ENCODE peak calls at places on chromosomes 1 and 21, in eight cellular contexts. V is adrenal gland, J is GM12865, K is endodermal cell, N is GM12878, O is thyroid gland, P is neural crest cell, W is lower lobe of right lung. I is an unnamed sample.

GRCh38 chr1:8889103-8889846 is 10.8 kb upstream of the ENO1 start:
- DNase-seq in N (no peak), J (no peak), P (no peak), W (peak), V (peak), K (no peak), O (no peak), I (no peak)

GRCh38 chr1:153422450-153423068 is 6.2 kb downstream of the S100A7A start:
- DNase-seq in W (peak), N (no peak), P (peak), V (peak), K (peak), O (peak), J (peak), I (peak)

GRCh38 chr21:37944492-37944891 is 28.2 kb upstream of the KCNJ6 start:
- DNase-seq in K (no peak), O (no peak), W (no peak), N (no peak), V (no peak), P (no peak), J (no peak), I (no peak)

GRCh38 chr1:212667223-212668139 is 32.2 kb downstream of the BATF3 start:
- DNase-seq in N (no peak), J (peak), K (peak), P (no peak), O (no peak), W (no peak), V (peak), I (peak)

GRCh38 chr1:243482237-243483022 is 226.6 kb downstream of the SDCCAG8 start:
- DNase-seq in O (no peak), N (no peak), J (no peak), P (no peak), V (no peak), W (no peak), K (peak), I (no peak)

GRCh38 chr1:3892748-3893147 is 7.3 kb downstream of the C1orf174 start:
- DNase-seq in N (no peak), W (peak), K (no peak), J (no peak), P (no peak), V (no peak), O (peak), I (no peak)

GRCh38 chr1:35229587-35230360 is 36.8 kb upstream of the SFPQ start:
- DNase-seq in P (no peak), O (no peak), W (no peak), N (no peak), K (no peak), V (no peak), J (peak), I (no peak)

GRCh38 chr1:74835046-74835445 is 102.1 kb downstream of the TYW3 start:
- DNase-seq in J (no peak), W (no peak), V (no peak), K (no peak), O (no peak), P (no peak), N (no peak), I (no peak)

GRCh38 chr1:120178799-120179419 is 2.6 kb upstream of the SEC22B start:
- DNase-seq in W (no peak), K (peak), P (no peak), V (no peak), O (no peak), J (no peak), N (no peak), I (no peak)

GRCh38 chr1:238562376-238562775 is 671.7 kb upstream of the ZP4 start:
- DNase-seq in K (no peak), N (no peak), P (no peak), J (no peak), W (no peak), O (no peak), V (no peak), I (no peak)

GRCh38 chr1:100584761-100585745 is 47.1 kb downstream of the GPR88 start:
- DNase-seq in N (no peak), K (no peak), P (no peak), V (peak), J (no peak), O (no peak), W (no peak), I (no peak)

GRCh38 chr1:152461544-152461943 is 47.5 kb upstream of the CRNN start:
- DNase-seq in V (peak), P (no peak), K (peak), O (peak), J (peak), W (no peak), N (no peak), I (peak)

GRCh38 chr1:116916533-116917460 is 7.1 kb downstream of the PTGFRN start:
- DNase-seq in N (no peak), K (no peak), O (no peak), P (no peak), W (no peak), V (peak), J (no peak), I (no peak)

GRCh38 chr1:36622741-36623648 is 140.3 kb upstream of the CSF3R start:
- DNase-seq in W (no peak), P (no peak), K (no peak), O (no peak), V (no peak), N (no peak), J (no peak), I (no peak)

GRCh38 chr1:205484985-205485967 is 19.2 kb upstream of the CDK18 start:
- DNase-seq in W (peak), J (peak), V (peak), N (no peak), O (peak), P (peak), K (peak), I (peak)

GRCh38 chr1:213702703-213703102 is 285.1 kb upstream of the PROX1 start:
- DNase-seq in V (no peak), N (no peak), P (no peak), J (no peak), K (no peak), O (no peak), W (no peak), I (no peak)

GRCh38 chr1:158146739-158147138 is 34.0 kb upstream of the CD1D start:
- DNase-seq in N (no peak), P (no peak), J (no peak), K (no peak), W (no peak), O (no peak), V (no peak), I (no peak)

GRCh38 chr1:117609471-117609911 is 3.6 kb downstream of the TENT5C start:
- DNase-seq in W (no peak), N (no peak), J (no peak), P (no peak), K (peak), O (peak), V (no peak), I (no peak)

GRCh38 chr1:115436596-115436995 is 98.5 kb upstream of the NGF start:
- DNase-seq in N (no peak), O (no peak), V (no peak), K (no peak), J (no peak), W (no peak), P (no peak), I (no peak)

GRCh38 chr1:156103521-156103947 is 11.0 kb upstream of the LMNA start:
- DNase-seq in O (no peak), V (no peak), K (peak), J (no peak), N (no peak), W (no peak), P (no peak), I (no peak)

GRCh38 chr1:186498695-186499389 is 37.9 kb upstream of the PDC start:
- DNase-seq in P (no peak), O (no peak), J (no peak), W (no peak), N (no peak), V (no peak), K (no peak), I (no peak)

GRCh38 chr1:46180082-46180616 is 3.9 kb upstream of the P3R3URF start:
- DNase-seq in K (peak), N (no peak), P (no peak), W (peak), V (no peak), O (peak), J (peak), I (no peak)

GRCh38 chr1:94920061-94920460 is 6.8 kb downstream of the CNN3 start:
- DNase-seq in W (no peak), J (no peak), N (no peak), K (no peak), V (no peak), O (no peak), P (no peak), I (no peak)

GRCh38 chr1:105608713-105609112 is 1447.8 kb upstream of the PRMT6 start:
- DNase-seq in P (no peak), J (no peak), W (no peak), K (no peak), O (no peak), N (no peak), V (no peak), I (no peak)

GRCh38 chr1:110082477-110082876 is 12.0 kb upstream of the ALX3 start:
- DNase-seq in P (no peak), O (no peak), N (no peak), W (no peak), V (no peak), K (no peak), J (no peak), I (no peak)

GRCh38 chr1:22753396-22754083 is 42.9 kb downstream of the EPHB2 start:
- DNase-seq in O (no peak), P (no peak), K (no peak), J (no peak), N (no peak), W (no peak), V (no peak), I (no peak)

GRCh38 chr1:183089025-183089639 is 65.9 kb downstream of the LAMC1 start:
- DNase-seq in J (no peak), O (no peak), W (no peak), V (no peak), N (no peak), P (no peak), K (no peak), I (no peak)

GRCh38 chr1:179953974-179954493 is 576 bp upstream of the CEP350 start:
- DNase-seq in N (no peak), P (no peak), J (peak), O (no peak), K (no peak), V (peak), W (no peak), I (peak)

GRCh38 chr1:63779872-63780271 is 6.1 kb downstream of the ROR1 start:
- DNase-seq in V (no peak), K (no peak), O (no peak), N (no peak), W (no peak), J (no peak), P (no peak), I (no peak)

GRCh38 chr1:107990606-107991005 is 25.6 kb upstream of the VAV3 start:
- DNase-seq in V (no peak), N (no peak), P (no peak), O (no peak), W (no peak), J (no peak), K (no peak), I (no peak)

GRCh38 chr1:100631015-100631521 is 88.5 kb upstream of the VCAM1 start:
- DNase-seq in O (no peak), P (no peak), V (no peak), W (no peak), K (no peak), N (no peak), J (no peak), I (no peak)

DNA sequence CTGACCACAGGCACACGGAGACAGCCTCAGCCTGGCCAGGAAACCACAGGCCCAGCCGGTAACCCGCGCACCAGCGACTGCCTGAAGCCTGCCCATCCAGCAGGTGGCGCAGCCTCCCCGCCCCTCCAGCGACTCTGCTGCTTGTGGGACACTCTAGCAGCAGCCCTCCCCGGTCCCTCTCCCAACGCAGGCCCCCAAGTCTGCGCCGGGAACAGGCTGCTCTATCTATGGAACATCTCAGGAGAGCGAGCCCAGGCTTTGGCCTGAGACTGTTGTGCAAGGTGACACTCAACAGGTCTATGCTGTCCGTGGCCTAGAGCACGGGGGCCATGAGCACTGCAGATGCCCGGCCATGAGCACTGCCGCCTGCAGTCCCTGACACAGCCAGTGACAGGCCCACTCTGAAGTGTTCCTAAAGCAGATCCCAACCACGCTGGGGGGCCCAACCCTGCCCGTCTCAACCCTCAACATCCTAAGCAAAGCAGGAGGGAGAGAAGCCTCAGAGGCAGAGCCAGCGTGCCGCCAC is 28.4 kb downstream of the WDR4 start:
- DNase-seq in P (no peak), N (no peak), J (peak), W (no peak), O (no peak), V (peak), K (peak), I (peak)
- TF ChIP-seq CTCF in P (peak), N (peak), J (peak), W (peak), O (no peak), V (no peak), K (peak), I (peak)

GRCh38 chr1:147600119-147601111 is 59.1 kb downstream of the BCL9 start:
- DNase-seq in N (no peak), O (no peak), P (no peak), J (peak), W (no peak), K (no peak), V (peak), I (no peak)
- TF ChIP-seq CTCF in N (no peak), O (no peak), P (no peak), J (no peak), W (no peak), K (peak), V (no peak), I (peak)

GRCh38 chr1:150660584-150660983 is 31.2 kb upstream of the ENSA start:
- DNase-seq in K (no peak), J (no peak), V (no peak), W (no peak), N (no peak), P (no peak), O (no peak), I (no peak)
- TF ChIP-seq CTCF in K (no peak), J (no peak), V (no peak), W (no peak), N (no peak), P (no peak), O (no peak), I (no peak)

GRCh38 chr1:218983848-218984247 is 189.8 kb upstream of the LYPLAL1 start:
- DNase-seq in K (peak), P (no peak), O (no peak), W (no peak), J (peak), V (no peak), N (no peak), I (no peak)
- TF ChIP-seq CTCF in K (peak), P (peak), O (no peak), W (peak), J (peak), V (no peak), N (no peak), I (peak)

GRCh38 chr1:29121516-29121937 is 2.2 kb downstream of the TMEM200B start:
- DNase-seq in N (no peak), V (no peak), J (no peak), W (no peak), K (no peak), P (peak), O (no peak), I (no peak)
- TF ChIP-seq CTCF in N (no peak), V (no peak), J (no peak), W (peak), K (peak), P (peak), O (peak), I (no peak)

DNA sequence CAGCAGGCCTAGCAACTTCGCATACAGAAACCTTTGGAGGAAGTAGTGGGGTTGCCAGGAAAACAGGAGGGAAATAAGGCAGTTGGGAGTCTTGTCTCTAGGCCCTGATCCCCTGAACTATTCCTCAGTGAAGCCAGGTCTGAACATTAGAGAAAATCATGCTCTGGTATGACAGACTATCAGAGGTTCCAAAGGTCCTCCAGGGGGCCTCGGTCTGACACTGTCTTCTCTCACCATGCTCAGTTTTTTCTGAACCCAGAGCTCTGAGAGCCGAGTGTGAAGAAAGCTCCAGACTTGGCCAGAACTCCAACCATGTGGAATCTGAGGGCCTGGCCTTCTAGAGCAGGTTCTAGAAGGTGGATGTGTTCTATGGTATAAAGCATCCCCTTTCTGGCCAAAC is 4.0 kb downstream of the TOMM40L start:
- DNase-seq in V (no peak), N (no peak), P (no peak), O (no peak), W (no peak), K (peak), J (no peak), I (no peak)
- TF ChIP-seq CTCF in V (no peak), N (peak), P (no peak), O (no peak), W (no peak), K (peak), J (no peak), I (peak)

GRCh38 chr1:67405473-67406245 is 24.5 kb downstream of the SERBP1 start:
- DNase-seq in O (no peak), N (no peak), W (no peak), V (no peak), K (no peak), P (no peak), J (no peak), I (no peak)

GRCh38 chr1:67404212-67404620 is 26.0 kb downstream of the SERBP1 start:
- DNase-seq in V (no peak), K (no peak), W (no peak), P (no peak), J (no peak), O (no peak), N (no peak), I (no peak)

GRCh38 chr1:67407498-67407897 is 22.7 kb downstream of the SERBP1 start:
- DNase-seq in V (no peak), O (no peak), P (no peak), K (no peak), N (no peak), W (no peak), J (no peak), I (no peak)

GRCh38 chr1:67408148-67408547 is 22.1 kb downstream of the SERBP1 start:
- DNase-seq in V (no peak), W (no peak), J (no peak), K (no peak), O (no peak), N (no peak), P (no peak), I (no peak)
- TF ChIP-seq CTCF in V (no peak), W (no peak), J (no peak), K (no peak), O (no peak), N (no peak), P (no peak), I (no peak)

GRCh38 chr1:47569681-47570470 is 132.0 kb downstream of the FOXD2 start:
- DNase-seq in N (no peak), W (peak), O (peak), K (peak), P (no peak), V (peak), J (no peak), I (no peak)
- TF ChIP-seq CTCF in N (no peak), W (peak), O (no peak), K (peak), P (peak), V (no peak), J (no peak), I (no peak)

DNA sequence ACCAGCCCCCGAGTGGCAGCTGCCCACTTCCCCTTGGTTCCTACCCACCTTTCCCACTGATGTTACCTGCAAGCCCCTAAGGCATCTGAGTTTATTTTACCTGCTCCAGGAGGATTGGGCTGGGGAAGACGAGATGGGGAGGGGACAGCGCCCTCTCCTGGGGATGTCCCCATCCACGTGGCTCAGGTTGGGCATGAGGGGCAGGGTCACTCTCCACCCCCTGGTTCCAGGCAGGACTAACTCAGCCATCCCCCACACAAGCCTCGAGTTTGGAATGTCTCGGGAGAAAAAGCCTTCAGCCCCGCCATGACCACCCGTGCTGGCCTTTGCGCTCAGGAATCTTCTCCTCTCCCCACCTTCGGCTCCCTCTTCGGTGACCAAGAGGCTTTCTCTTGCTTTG is 90.0 kb downstream of the ARHGEF10L start:
- DNase-seq in N (no peak), V (no peak), J (no peak), P (no peak), O (no peak), W (no peak), K (peak), I (no peak)
- TF ChIP-seq CTCF in N (peak), V (no peak), J (peak), P (peak), O (no peak), W (peak), K (peak), I (peak)